ENCODE peak calls at places on chromosomes 2 and 18, in seven cellular contexts. E is stomach, Q is GM12892, T is Panc1, G is endothelial cell of umbilical vein, U is upper lobe of left lung, W is GM23338. R is an unnamed sample.

GRCh38 chr2:10303634-10304378 is 1.1 kb downstream of the HPCAL1 start:
- DNase-seq in Q (no peak), U (peak), E (peak), W (peak), G (peak), T (no peak), R (peak)

GRCh38 chr2:130183500-130184373 is 1.7 kb downstream of the MZT2B start:
- DNase-seq in U (no peak), W (no peak), T (no peak), Q (no peak), G (peak), E (no peak), R (no peak)

GRCh38 chr2:210617732-210618330 is 61.4 kb downstream of the CPS1 start:
- DNase-seq in Q (no peak), W (peak), U (no peak), G (peak), T (peak), E (no peak), R (no peak)

GRCh38 chr2:2270808-2271415 is 60.2 kb downstream of the MYT1L start:
- DNase-seq in E (no peak), U (no peak), W (no peak), Q (no peak), G (no peak), T (no peak), R (no peak)

GRCh38 chr2:18345848-18346247 is 214.6 kb downstream of the RDH14 start:
- DNase-seq in G (no peak), W (no peak), Q (no peak), E (peak), T (no peak), U (peak), R (no peak)

GRCh38 chr2:8548871-8549221 is 133.0 kb upstream of the ID2 start:
- DNase-seq in T (no peak), E (peak), U (no peak), G (no peak), W (no peak), Q (no peak), R (peak)

GRCh38 chr2:110659248-110659647 is 18.6 kb downstream of the BUB1 start:
- DNase-seq in U (no peak), Q (no peak), W (no peak), E (no peak), G (no peak), T (no peak), R (no peak)

GRCh38 chr18:48226401-48226800 is 182.8 kb downstream of the ZBTB7C start:
- DNase-seq in W (no peak), E (no peak), Q (no peak), G (no peak), T (no peak), U (no peak), R (no peak)

GRCh38 chr2:165203689-165204559 is at the start of gene SCN3A:
- DNase-seq in Q (no peak), G (peak), U (no peak), T (peak), W (peak), E (peak), R (peak)

GRCh38 chr2:128314348-128315121 is 4.1 kb downstream of the HS6ST1 start:
- DNase-seq in E (peak), G (no peak), Q (no peak), T (no peak), U (peak), W (no peak), R (no peak)

GRCh38 chr18:79510046-79510685 is 114.4 kb downstream of the NFATC1 start:
- DNase-seq in W (no peak), E (no peak), T (no peak), Q (no peak), U (peak), G (no peak), R (no peak)

GRCh38 chr2:83990601-83991000 is 468.5 kb downstream of the SUCLG1 start:
- DNase-seq in Q (no peak), U (no peak), W (no peak), G (no peak), T (no peak), E (no peak), R (no peak)

GRCh38 chr2:128373346-128374000 is 54.8 kb upstream of the HS6ST1 start:
- DNase-seq in E (peak), T (no peak), W (no peak), Q (no peak), U (peak), G (no peak), R (no peak)

GRCh38 chr2:188131281-188131680 is 160.4 kb upstream of the GULP1 start:
- DNase-seq in E (no peak), W (no peak), G (no peak), Q (no peak), U (no peak), T (no peak), R (no peak)

GRCh38 chr2:129758461-129759185 is 220.8 kb upstream of the RAB6C start:
- DNase-seq in Q (no peak), W (peak), G (no peak), E (no peak), T (no peak), U (peak), R (no peak)

GRCh38 chr2:10432315-10433181 is 15.6 kb downstream of the ODC1 start:
- DNase-seq in G (peak), W (peak), E (peak), T (no peak), Q (no peak), U (peak), R (peak)

GRCh38 chr2:215748446-215748845 is 264.9 kb downstream of the MREG start:
- DNase-seq in U (peak), Q (no peak), G (no peak), E (no peak), T (no peak), W (no peak), R (peak)

GRCh38 chr2:106982350-106982749 is 96.4 kb upstream of the ST6GAL2 start:
- DNase-seq in E (no peak), U (no peak), T (no peak), W (no peak), Q (no peak), G (no peak), R (no peak)

GRCh38 chr2:146652311-146652710 is 1192.5 kb upstream of the ACVR2A start:
- DNase-seq in W (no peak), E (no peak), U (no peak), Q (no peak), T (no peak), G (no peak), R (no peak)

DNA sequence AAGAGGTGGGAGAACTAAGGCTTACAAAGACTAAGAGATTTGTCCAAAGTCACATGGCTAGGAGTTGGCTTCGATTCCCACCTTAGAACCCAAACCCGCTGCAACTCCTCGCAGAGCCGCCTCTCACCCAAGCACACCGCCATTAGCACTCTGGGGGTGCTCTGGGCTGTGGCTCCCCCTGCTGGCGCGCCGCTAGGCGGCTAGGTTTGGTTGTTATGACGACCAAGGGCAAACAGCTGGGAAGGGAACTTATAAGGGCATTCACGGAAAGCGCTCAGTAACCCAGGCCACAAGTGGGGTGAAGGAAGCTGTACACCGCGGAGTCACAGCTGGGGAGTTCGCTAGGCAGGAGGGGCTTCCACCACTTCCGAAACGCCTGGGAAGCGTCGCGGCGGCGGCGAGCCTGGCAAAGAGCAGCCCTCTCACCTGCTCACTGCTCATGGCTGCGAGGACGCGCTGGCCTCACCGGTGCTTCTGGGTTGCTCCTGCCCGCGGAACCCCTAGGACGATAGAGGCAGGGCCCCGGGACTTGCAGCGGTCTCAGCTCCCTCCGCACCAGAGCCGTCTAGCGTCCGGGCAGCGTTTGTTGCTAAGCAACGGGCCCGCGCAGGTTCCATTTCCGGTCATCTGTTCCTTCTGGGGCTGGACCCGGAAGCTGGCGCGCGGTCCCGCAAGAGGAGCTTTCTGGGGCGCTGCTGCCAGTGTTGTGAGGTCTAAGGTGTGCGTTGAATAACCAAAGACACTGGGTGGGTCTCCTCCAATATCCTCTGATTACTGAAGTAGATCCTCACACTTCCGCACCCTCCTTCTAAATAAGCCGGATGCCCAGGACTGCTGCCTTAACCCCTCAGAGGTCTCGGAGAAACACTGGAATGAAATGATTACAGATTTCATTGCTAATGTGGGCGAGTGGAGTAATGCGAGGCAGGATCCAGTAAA is at the start of gene DNAH7:
- DNase-seq in E (peak), Q (peak), G (peak), U (peak), W (peak), T (peak), R (peak)
- TF ChIP-seq POLR2AphosphoS5 in E (no peak), Q (peak), G (no peak), U (peak), W (peak), T (peak), R (peak)

DNA sequence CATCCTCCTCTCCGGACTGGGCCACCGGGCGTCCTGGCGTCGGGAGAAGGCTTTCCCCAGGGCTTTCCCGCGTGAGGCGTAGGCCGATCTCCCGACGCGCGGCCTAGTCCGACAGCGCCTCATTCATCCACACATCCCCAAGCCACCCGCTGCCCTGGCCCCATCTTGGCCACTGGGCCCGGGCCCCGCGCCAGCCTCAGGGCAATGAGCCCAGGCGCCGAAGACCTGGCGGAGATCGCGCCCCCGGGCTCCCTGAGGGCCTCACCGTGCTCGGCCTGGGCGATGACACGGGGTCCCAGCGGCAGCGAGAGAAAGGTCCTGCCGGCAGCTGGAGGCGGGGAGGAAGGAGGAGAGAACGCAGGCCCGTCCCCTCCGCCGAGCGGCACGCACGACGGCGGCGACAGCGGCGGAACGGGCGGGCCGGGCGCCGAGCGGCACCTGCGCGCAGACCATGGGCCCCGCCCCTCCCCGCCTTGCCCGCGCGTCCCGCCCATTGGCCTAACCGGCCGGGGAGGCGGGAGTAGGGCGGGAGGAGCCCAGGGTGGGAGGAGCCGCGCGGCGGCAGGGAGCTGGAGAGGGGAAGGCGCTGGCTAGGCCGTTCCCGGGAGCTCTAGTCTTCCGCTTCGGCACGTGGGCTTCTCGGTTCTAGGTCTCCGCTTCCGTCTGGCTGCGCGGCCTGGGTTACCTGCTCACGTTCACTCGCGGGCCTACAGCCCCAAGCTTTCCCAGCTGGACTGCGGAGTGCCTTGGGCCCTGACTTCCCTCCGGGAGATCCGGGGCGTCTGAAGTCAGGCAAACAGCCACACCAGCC is at the start of gene OLA1:
- DNase-seq in U (peak), Q (peak), E (peak), T (peak), W (peak), G (peak), R (peak)
- TF ChIP-seq POLR2AphosphoS5 in U (peak), Q (peak), E (peak), T (peak), W (peak), G (peak), R (peak)

DNA sequence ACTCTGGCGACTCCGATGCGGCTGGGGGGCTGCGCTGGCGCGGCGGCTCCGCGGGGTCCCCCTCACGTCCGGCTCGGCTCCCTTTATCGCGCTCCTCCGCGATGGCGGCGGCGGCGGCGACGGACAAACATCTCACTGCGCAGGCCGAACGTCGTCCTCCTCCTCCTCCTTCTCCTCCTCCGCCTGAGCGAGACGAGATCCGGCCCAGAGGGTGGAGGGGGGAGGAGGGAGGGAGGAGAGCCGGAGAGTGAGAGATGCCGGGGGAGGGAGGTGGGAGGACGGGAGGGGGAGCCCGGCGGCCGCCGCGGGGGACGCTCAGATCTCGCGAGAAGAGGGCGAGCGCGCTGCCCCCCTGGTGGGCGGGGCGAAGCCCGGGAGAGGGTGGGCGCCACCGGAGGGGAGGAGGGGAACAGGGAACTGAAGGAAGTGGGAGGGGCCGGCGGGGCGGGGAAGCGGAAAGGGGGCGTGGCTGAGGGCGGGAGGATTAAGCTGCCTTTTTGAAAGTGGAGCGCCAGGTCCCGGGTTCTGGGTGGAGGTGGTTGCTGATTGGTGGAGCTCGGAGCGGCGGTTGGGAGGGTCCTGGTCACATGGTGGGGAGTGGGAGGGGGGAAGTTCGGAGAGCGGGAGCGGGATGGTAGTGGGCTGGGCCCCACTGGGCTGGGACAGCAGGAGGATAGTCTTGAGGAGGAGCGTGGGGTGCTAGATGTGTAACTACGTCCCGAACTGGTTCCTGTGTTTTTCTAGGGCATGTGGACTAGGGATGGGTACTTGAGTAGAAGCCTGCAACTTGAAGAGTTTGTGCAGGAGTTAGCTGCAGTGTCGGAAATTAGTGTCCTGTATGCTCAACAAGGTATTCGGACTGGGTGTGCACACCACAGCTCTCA is at the start of gene CUL3:
- DNase-seq in E (peak), T (peak), Q (peak), U (peak), W (peak), G (peak), R (peak)
- TF ChIP-seq POLR2AphosphoS5 in E (peak), T (peak), Q (peak), U (peak), W (peak), G (no peak), R (peak)

GRCh38 chr2:85547089-85547858 is 8.3 kb downstream of the MAT2A start:
- DNase-seq in G (no peak), W (no peak), Q (no peak), U (no peak), T (no peak), E (no peak), R (no peak)
- TF ChIP-seq POLR2AphosphoS5 in G (no peak), W (no peak), Q (no peak), U (no peak), T (peak), E (no peak), R (no peak)

GRCh38 chr2:226211439-226211838 is 588.2 kb downstream of the IRS1 start:
- DNase-seq in T (no peak), W (no peak), Q (no peak), U (no peak), E (no peak), G (peak), R (no peak)
- TF ChIP-seq POLR2AphosphoS5 in T (no peak), W (no peak), Q (no peak), U (no peak), E (no peak), G (no peak), R (no peak)